ENCODE peak calls at places on chromosomes 5 and 9, in four cellular contexts. Y, G, Q and N are unnamed samples.

GRCh38 chr9:84839538-84839937 is 170.0 kb downstream of the NTRK2 start:
- DNase-seq in Y (no peak), Q (peak; percentile 61), G (no peak), N (peak; percentile 73)

GRCh38 chr5:26329562-26330189 is 708.7 kb downstream of the CDH9 start:
- DNase-seq in Q (peak; percentile 16), Y (no peak), G (no peak), N (no peak)

GRCh38 chr9:70012569-70012968 is 31.1 kb upstream of the MAMDC2 start:
- DNase-seq in Y (no peak), Q (no peak), G (no peak), N (no peak)

GRCh38 chr5:5979362-5979760 is 399.0 kb downstream of the MED10 start:
- DNase-seq in Q (peak; percentile 41), Y (no peak), G (peak; percentile 51), N (no peak)

GRCh38 chr9:70921126-70921525 is 200.3 kb downstream of the TRPM3 start:
- DNase-seq in G (no peak), Y (no peak), Q (peak; percentile 39), N (no peak)

GRCh38 chr5:124596595-124597388 is 149.6 kb downstream of the ZNF608 start:
- DNase-seq in G (no peak), Q (peak; percentile 80), Y (no peak), N (peak; percentile 27)

GRCh38 chr5:178793156-178793555 is 62.7 kb upstream of the ZNF354A start:
- DNase-seq in Y (no peak), Q (no peak), G (peak; percentile 59), N (no peak)

GRCh38 chr9:34127035-34127948 is 794 bp upstream of the DCAF12 start:
- DNase-seq in Q (no peak), G (no peak), Y (no peak), N (no peak)

DNA sequence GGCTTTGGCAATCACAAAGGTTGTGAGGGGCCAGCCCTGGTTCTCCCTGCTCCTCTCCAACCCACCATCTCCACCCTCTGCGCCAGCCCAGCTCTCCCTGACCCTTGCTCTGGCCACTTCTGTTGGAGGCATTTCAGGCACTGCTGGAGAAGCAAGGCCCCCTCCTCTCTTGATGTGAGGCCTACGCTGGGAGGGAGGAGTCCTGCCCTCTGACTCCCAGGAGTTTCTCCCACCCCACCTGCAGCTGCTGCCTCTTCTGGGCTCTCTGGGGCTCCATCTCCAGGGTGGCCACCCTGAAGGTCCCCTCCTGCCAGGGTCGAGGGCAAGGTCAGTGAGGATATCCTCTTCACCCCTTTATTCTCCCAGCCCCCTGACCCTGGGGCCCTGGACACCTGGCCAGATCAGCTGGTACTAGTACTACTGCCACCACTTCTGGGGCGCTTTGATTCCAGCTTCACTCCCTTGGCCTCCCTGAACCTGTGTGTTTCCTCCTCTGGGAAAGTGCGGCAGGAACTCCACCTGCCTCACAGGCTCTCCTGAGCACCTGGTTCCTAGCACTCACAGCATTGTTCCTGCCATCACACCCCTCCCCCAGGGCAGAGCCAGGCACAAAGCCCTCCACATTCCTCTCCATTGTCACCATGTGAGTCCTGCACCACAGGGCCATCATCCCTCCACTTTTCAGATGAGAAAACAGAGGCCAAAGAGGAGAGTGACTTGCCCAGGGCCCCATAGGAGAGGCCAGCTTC is 23.8 kb upstream of the TDRD7 start:
- DNase-seq in Q (no peak), Y (no peak), G (no peak), N (no peak)
- H3K4me3 ChIP-seq in Q (no peak overlapping the region), Y (no peak overlapping the region), G (no peak overlapping the region), N (no peak overlapping the region)

GRCh38 chr9:68489636-68490035 is 51.0 kb downstream of the TMEM252 start:
- DNase-seq in G (no peak), Y (no peak), Q (no peak), N (no peak)
- H3K27me3 ChIP-seq in G (no peaks in the 10 kb centered on the region), Y (no peaks in the 10 kb centered on the region), Q (no peaks in the 10 kb centered on the region), N (no peaks in the 10 kb centered on the region)

GRCh38 chr5:181114844-181115778 is 15.9 kb downstream of the OR2V1 start:
- DNase-seq in G (no peak), Q (peak; percentile 71), Y (no peak), N (no peak)
- H3K4me3 ChIP-seq in G (no peak overlapping the region), Q (peak overlapping the region; percentile 62), Y (no peak overlapping the region), N (peak overlapping the region; percentile 34)

DNA sequence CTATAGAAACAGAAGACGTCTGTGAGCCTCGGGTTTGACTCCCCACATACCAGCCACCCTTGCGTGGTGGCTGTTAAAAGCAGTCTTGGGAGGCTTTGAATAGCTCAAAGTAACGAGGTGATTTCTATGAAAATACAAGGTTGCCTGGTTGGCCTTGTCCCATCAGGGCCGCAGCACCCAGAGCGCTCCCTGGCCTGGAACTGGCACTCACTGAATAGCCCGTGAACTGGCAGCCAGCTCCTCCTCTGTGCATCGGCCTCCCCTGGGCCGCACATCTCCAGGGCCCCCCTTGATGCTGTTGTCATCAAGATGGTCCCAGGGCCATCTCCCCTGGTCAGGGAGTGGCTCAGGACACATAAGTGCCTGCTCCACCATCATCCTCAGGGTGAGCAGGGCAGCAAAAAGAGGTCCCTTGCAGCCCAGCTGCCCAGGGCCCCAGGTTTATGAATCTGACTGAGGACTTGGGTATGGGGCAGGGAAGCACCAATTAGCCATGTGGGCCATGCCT is 144.6 kb upstream of the PPP1R26 start:
- DNase-seq in Q (no peak), G (peak; percentile 4), Y (peak; percentile 39), N (no peak)
- H3K27me3 ChIP-seq in Q (peaks cover 8% of the 10 kb centered on the region), G (no peaks in the 10 kb centered on the region), Y (no peaks in the 10 kb centered on the region), N (no peaks in the 10 kb centered on the region)

DNA sequence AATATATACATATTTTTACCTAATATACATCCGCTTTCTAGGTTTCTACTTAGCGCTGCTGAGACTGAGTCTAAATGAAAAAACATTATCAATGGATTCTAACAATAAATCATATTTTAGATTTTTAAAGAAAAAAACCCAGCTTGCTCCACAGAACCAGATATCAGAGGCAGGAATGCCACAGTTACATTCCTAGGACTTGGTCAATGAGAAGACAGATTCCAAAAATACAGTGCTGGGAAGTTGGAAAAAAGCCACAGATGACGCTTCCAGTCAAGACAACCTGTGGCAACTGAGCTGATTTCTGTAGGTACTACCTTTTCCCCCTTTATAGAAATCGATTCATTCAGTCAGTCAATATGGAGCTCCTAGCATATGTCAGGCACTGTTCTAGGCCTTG is 589 bp upstream of the CCDC112 start:
- DNase-seq in Q (peak; percentile 18), Y (no peak), G (no peak), N (no peak)
- H3K4me3 ChIP-seq in Q (no peak overlapping the region), Y (peak overlapping the region; percentile 77), G (peak overlapping the region; percentile 29), N (peak overlapping the region; percentile 30)

GRCh38 chr5:69238760-69239251 is 4.1 kb downstream of the CDK7 start:
- DNase-seq in Y (no peak), Q (peak; percentile 87), G (no peak), N (no peak)
- H3K27me3 ChIP-seq in Y (no peaks in the 10 kb centered on the region), Q (no peaks in the 10 kb centered on the region), G (no peaks in the 10 kb centered on the region), N (no peaks in the 10 kb centered on the region)

GRCh38 chr9:1718836-1719235 is 296.3 kb upstream of the SMARCA2 start:
- DNase-seq in Y (no peak), Q (no peak), G (no peak), N (no peak)

GRCh38 chr9:1726993-1727759 is 288.0 kb upstream of the SMARCA2 start:
- DNase-seq in G (no peak), Q (peak; percentile 20), Y (no peak), N (no peak)

GRCh38 chr9:1722404-1722803 is 292.7 kb upstream of the SMARCA2 start:
- DNase-seq in Q (peak; percentile 33), G (no peak), Y (no peak), N (no peak)

GRCh38 chr9:1721219-1721618 is 293.9 kb upstream of the SMARCA2 start:
- DNase-seq in Q (no peak), G (no peak), Y (no peak), N (no peak)

DNA sequence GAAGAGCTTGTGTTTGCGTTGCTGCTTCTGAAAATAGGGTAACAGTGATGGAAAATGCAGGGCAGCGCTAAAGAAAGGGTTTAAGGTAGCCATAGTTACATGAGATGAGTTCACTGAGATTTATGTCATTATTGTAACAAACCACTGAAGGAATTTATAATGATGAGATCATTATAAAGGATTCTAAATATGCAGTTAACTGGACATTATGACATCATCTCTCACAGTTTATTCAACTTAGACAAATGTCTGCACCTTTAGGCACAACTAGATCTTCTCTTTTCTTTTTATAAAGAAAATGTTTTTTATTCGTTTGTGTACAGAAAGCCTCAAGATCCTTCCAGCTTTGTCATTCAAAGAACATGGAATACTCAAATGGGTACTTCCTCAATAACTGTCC is 291.5 kb upstream of the SMARCA2 start:
- DNase-seq in Y (no peak), G (no peak), Q (no peak), N (no peak)
- H3K4me3 ChIP-seq in Y (no peak overlapping the region), G (no peak overlapping the region), Q (no peak overlapping the region), N (no peak overlapping the region)

GRCh38 chr5:55230086-55230629 is 3.0 kb upstream of the MCIDAS start:
- DNase-seq in Q (no peak), Y (no peak), G (no peak), N (no peak)
- H3K27me3 ChIP-seq in Q (peaks cover 73% of the 10 kb centered on the region), Y (peaks cover 78% of the 10 kb centered on the region), G (peaks cover 99% of the 10 kb centered on the region), N (peaks cover 69% of the 10 kb centered on the region)

GRCh38 chr5:88842784-88843183 is 40.2 kb downstream of the MEF2C start:
- DNase-seq in Y (no peak), Q (no peak), G (no peak), N (no peak)
- H3K4me3 ChIP-seq in Y (no peak overlapping the region), Q (no peak overlapping the region), G (no peak overlapping the region), N (no peak overlapping the region)

GRCh38 chr5:80492741-80493140 is 4.8 kb downstream of the FAM151B start:
- DNase-seq in Q (no peak), Y (no peak), G (no peak), N (no peak)

GRCh38 chr5:80487444-80487828 is 464 bp upstream of the FAM151B start:
- DNase-seq in G (no peak), Y (no peak), Q (no peak), N (no peak)

GRCh38 chr5:80495891-80496290 is 8.0 kb downstream of the FAM151B start:
- DNase-seq in Y (no peak), Q (no peak), G (no peak), N (no peak)

GRCh38 chr5:80487829-80488708 is at the start of gene FAM151B:
- DNase-seq in G (peak; percentile 91), Y (peak; percentile 90), Q (peak; percentile 95), N (peak; percentile 60)

GRCh38 chr5:80491296-80491695 is 3.4 kb downstream of the FAM151B start:
- DNase-seq in G (no peak), Y (no peak), Q (no peak), N (no peak)
- H3K27me3 ChIP-seq in G (no peaks in the 10 kb centered on the region), Y (no peaks in the 10 kb centered on the region), Q (no peaks in the 10 kb centered on the region), N (no peaks in the 10 kb centered on the region)